ENCODE peak calls at places on chromosome 1, in six cellular contexts. R, S, Y, H, G and O are unnamed samples.

GRCh38 chr1:53927376-53927881 is 18.1 kb downstream of the IFT25 start:
- DNase-seq in R (no peak), G (no peak), S (no peak), H (no peak), Y (no peak), O (no peak)

GRCh38 chr1:167220537-167221125 is at the start of gene POU2F1:
- DNase-seq in H (peak; percentile 99), G (peak; percentile 98), S (peak; percentile 99), Y (peak; percentile 99), R (peak; percentile 100), O (peak; percentile 100)

GRCh38 chr1:193321242-193321842 is 134.9 kb upstream of the B3GALT2 start:
- DNase-seq in G (no peak), R (no peak), S (no peak), Y (no peak), H (no peak), O (no peak)

GRCh38 chr1:223123238-223123976 is 19.6 kb downstream of the TLR5 start:
- DNase-seq in H (peak; percentile 78), Y (peak; percentile 75), S (peak; percentile 83), G (peak; percentile 44), R (peak; percentile 83), O (peak; percentile 65)

GRCh38 chr1:31152181-31152768 is 86.8 kb upstream of the PUM1 start:
- DNase-seq in S (no peak), G (no peak), H (no peak), Y (no peak), R (peak; percentile 94), O (no peak)

GRCh38 chr1:228007801-228008341 is 1.1 kb downstream of the WNT3A start:
- DNase-seq in Y (no peak), S (peak; percentile 29), R (no peak), H (no peak), G (no peak), O (peak; percentile 24)

GRCh38 chr1:194369060-194369459 is 1182.6 kb upstream of the B3GALT2 start:
- DNase-seq in H (no peak), G (no peak), R (no peak), Y (no peak), S (no peak), O (no peak)

GRCh38 chr1:51924455-51924854 is 45.9 kb upstream of the NRDC start:
- DNase-seq in H (no peak), G (no peak), R (peak; percentile 10), S (no peak), Y (no peak), O (no peak)

GRCh38 chr1:171141336-171142051 is 43.6 kb upstream of the FMO2 start:
- DNase-seq in G (peak; percentile 35), H (no peak), Y (no peak), S (peak; percentile 82), R (no peak), O (peak; percentile 37)

GRCh38 chr1:183228650-183229220 is 42.7 kb downstream of the LAMC2 start:
- DNase-seq in R (peak; percentile 45), Y (no peak), H (no peak), S (no peak), G (no peak), O (no peak)

GRCh38 chr1:230572121-230573083 is 69.9 kb upstream of the COG2 start:
- DNase-seq in Y (peak; percentile 49), S (no peak), H (peak; percentile 15), G (no peak), R (no peak), O (no peak)

GRCh38 chr1:2969870-2970291 is 51.4 kb upstream of the ACTRT2 start:
- DNase-seq in G (no peak), R (no peak), Y (no peak), H (no peak), S (peak; percentile 46), O (no peak)
- H3K9me3 ChIP-seq in G (no peaks in the 10 kb centered on the region), R (peaks cover 4% of the 10 kb centered on the region), Y (no peaks in the 10 kb centered on the region), H (no peaks in the 10 kb centered on the region), S (no peaks in the 10 kb centered on the region), O (no peaks in the 10 kb centered on the region)

DNA sequence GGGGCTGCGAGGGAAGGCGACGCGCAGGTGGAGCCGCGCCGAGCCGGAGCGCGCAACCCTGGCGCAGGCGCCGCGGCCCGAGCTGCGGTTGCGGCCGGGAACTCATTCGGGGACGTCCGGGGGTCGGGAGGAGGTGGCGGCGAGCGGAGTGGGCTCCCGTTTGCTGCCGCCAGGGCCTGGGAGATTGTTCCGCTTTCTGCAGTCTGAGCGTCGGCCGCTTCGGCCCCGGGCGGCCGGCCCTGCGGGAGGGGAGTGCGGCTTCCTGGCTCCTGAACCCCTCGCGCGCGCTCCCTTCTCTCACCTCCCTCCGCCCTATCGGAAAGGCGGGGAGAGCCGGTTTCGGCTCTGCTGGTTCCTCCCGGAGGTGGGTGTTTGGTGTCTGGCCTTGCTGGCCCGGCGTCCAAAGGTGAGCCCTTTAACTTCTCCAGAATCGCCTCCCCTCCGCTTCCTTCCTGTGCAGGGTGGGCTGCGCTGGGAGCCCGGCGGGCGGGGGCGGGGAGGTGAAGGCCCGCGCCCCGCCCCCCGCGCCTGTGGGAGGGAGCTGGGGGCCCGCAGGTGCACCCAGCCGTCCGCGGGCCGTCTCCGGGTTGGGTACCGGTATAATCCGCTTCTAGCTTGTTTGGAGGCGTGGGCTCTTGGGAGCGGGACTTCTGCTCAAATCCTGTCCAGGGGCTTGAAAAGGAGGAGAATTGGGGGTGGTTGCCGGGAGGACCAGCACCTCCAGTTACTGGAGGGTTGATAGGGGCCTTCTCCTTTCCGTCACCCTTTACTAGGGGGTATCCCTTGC is 683 bp downstream of the LRRC8D start:
- DNase-seq in G (no peak), Y (peak; percentile 78), R (peak; percentile 29), S (peak; percentile 70), H (peak; percentile 76), O (peak; percentile 70)
- TF ChIP-seq CTCF in G (no peak), Y (no peak), R (no peak), S (no peak), H (no peak), O (peak; percentile 14)

DNA sequence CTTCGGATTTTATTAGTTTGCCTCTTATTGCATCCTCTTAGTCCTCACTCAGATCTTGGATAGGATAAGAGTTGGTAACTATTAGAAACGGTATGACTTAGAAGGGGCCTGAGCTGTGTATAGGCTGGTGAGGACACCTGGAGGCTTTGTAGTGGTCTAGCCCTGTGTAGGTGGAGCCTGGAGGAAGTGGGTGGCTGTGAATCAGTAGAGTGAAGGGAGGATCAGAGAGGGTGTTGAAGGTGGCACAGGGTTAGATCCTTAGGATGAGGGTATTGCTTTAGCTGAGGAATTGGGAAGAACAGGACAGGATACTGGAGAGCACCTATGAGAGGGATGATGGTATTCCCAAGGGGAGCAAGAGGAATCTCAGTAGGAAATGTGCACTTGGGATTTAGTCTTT is 5.7 kb downstream of the VANGL1 start:
- DNase-seq in H (no peak), Y (no peak), S (no peak), G (no peak), R (no peak), O (no peak)
- H3K4me1 ChIP-seq in H (peaks cover 66% of the 10 kb centered on the region), Y (peaks cover 35% of the 10 kb centered on the region), S (peaks cover 56% of the 10 kb centered on the region), G (peaks cover 8% of the 10 kb centered on the region), R (peaks cover 24% of the 10 kb centered on the region), O (peaks cover 6% of the 10 kb centered on the region)

GRCh38 chr1:176843352-176844297 is 320.9 kb downstream of the ASTN1 start:
- DNase-seq in R (peak; percentile 29), S (no peak), Y (no peak), G (no peak), H (peak; percentile 10), O (no peak)
- H3K9me3 ChIP-seq in R (no peaks in the 10 kb centered on the region), S (no peaks in the 10 kb centered on the region), Y (no peaks in the 10 kb centered on the region), G (no peaks in the 10 kb centered on the region), H (no peaks in the 10 kb centered on the region), O (no peaks in the 10 kb centered on the region)

DNA sequence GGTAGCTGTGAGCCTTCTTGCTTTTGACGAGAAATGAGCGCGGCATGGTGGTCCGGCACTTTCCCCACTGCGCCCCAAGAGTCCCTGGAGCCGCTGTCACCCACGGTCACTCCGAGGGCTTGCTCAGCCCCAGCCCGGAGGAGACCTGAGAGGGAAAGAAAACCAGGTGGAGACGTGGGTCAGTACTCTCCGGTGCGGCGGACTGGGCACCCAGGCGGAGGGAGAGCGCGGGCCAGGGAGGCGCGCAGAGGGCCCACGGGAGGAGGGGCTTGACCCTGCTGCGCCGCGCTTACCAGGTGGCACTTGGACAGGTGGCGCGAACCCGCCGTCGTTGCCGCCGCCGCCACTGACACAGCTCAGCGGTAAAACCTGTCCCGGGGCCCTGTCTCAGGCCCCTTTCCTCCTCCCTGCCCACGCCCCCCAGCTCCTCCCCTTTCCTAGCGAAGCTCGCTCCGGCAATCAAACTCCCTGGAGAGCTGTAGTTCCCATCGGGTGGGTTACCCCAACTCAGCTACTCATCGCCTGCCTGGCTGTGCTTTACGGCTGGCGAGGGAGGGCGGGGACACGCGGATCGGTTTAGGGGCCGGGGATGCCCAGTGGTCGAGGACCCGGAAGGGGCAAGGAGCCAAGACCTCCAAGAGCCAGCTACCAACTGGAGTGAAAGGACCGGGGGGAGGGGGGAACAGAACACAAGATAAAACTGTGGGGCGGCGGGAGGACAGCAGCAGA is 3.1 kb downstream of the GFI1 start:
- DNase-seq in R (peak; percentile 23), Y (peak; percentile 49), S (no peak), H (peak; percentile 82), G (no peak), O (no peak)
- TF ChIP-seq CTCF in R (no peak), Y (no peak), S (no peak), H (no peak), G (no peak), O (no peak)

DNA sequence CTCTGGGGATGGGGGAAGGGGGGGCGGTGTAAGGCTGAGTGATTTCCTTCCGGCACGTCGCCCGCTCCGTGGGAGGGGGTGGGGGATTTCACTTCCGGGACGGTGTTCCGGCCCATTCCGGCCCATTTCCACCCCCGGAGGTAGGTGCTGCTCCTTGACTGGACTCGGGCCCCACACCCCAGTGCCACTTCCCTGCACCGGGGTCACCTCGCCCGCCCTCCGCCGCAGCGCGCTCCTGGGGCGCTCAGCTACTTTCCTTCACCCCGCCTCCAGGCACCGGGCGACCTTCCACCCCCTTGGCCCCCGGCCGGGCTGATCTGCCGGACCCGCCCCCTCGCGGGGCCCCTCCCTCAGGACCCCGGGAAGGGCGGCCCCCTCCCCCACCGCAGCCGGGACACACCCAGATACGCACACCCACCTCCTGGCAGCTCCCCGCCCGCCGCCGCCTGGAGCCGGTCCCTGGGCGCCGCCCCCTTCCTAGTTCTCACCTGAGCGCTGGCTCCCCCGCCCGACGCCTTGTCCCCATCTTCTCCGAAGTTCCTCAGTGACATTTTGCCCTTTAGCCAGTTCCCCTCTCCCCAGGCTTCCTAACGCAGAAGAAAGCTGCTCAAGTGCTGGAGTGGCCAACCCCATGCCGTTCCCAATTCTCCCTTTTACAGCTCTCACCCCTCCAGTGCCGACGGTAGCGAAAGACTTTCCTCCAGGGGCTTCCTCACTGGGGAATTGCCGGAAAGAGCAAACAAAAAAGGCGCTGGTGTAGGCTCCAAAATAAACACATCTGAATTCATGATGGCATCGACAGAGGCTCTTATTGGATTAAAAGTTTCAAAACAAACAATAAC is at the start of gene ZBTB37:
- DNase-seq in R (peak; percentile 78), S (peak; percentile 91), H (peak; percentile 98), G (peak; percentile 70), Y (peak; percentile 96), O (peak; percentile 86)
- H3K4me1 ChIP-seq in R (peaks cover 19% of the 10 kb centered on the region), S (peaks cover 30% of the 10 kb centered on the region), H (peaks cover 60% of the 10 kb centered on the region), G (peaks cover 32% of the 10 kb centered on the region), Y (peaks cover 51% of the 10 kb centered on the region), O (peaks cover 30% of the 10 kb centered on the region)

DNA sequence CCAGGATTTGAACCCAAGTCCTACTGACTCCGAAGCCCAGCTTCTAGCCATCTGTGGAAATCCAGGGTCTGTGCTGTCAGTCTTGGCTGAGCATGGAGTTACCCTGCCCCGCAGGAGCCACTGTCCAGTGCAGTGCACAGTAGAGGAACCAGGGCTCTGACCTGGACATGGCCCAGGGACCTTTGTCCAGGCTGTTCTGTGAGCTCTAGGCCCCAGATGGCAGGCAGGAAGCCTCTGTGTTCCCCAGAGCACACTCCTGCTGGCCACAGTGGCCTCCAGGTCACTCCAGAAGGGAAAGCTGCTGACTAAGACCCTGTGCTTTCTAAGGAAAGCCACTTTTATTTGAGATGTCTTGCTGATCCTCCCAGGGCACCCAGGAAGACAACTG is 13.8 kb downstream of the S100A7A start:
- DNase-seq in S (no peak), G (no peak), H (no peak), Y (no peak), R (no peak), O (no peak)
- H3K9me3 ChIP-seq in S (no peaks in the 10 kb centered on the region), G (no peaks in the 10 kb centered on the region), H (no peaks in the 10 kb centered on the region), Y (no peaks in the 10 kb centered on the region), R (no peaks in the 10 kb centered on the region), O (no peaks in the 10 kb centered on the region)